ENCODE peak calls at places on chromosome 21, in six cellular contexts. F is pancreas, L is mammary epithelial cell, W is HepG2, P is IMR-90, I is left ventricle myocardium inferior. T is an unnamed sample. For H3K4me1, the result is how much of the 10 kb centered on the place peaks cover.

GRCh38 chr21:37799193-37800121 is 116.8 kb downstream of the KCNJ6 start:
- DNase-seq in L (no peak), W (no peak), I (no peak), F (no peak), P (peak), T (no peak)

GRCh38 chr21:38460171-38460742 is 38.0 kb downstream of the ERG start:
- DNase-seq in I (no peak), P (peak), F (no peak), L (peak), W (no peak), T (peak)

GRCh38 chr21:30189763-30190162 is 23.2 kb upstream of the CLDN17 start:
- DNase-seq in P (no peak), F (no peak), I (no peak), W (no peak), L (no peak), T (no peak)

GRCh38 chr21:31875424-31876097 is 2.7 kb downstream of the HUNK start:
- DNase-seq in W (no peak), P (peak), I (no peak), L (no peak), F (no peak), T (no peak)

GRCh38 chr21:26833460-26833939 is 11.7 kb downstream of the ADAMTS1 start:
- DNase-seq in I (no peak), F (no peak), W (no peak), L (no peak), P (no peak), T (no peak)

GRCh38 chr21:43767980-43768867 is 7.9 kb downstream of the CSTB start:
- DNase-seq in L (peak), I (no peak), F (no peak), W (no peak), P (peak), T (peak)

GRCh38 chr21:28827422-28827821 is 165.3 kb downstream of the LTN1 start:
- DNase-seq in L (no peak), F (no peak), P (peak), W (no peak), I (no peak), T (no peak)

GRCh38 chr21:28516011-28516410 is 476.7 kb downstream of the LTN1 start:
- DNase-seq in I (no peak), L (no peak), W (no peak), P (no peak), F (no peak), T (no peak)

GRCh38 chr21:33286076-33286475 is 19.9 kb downstream of the IL10RB start:
- DNase-seq in L (no peak), F (no peak), W (peak), I (no peak), P (no peak), T (no peak)
- H3K4me1 ChIP-seq in L (under half), F (under half), W (under half), I (under half), P (under half), T (under half)

DNA sequence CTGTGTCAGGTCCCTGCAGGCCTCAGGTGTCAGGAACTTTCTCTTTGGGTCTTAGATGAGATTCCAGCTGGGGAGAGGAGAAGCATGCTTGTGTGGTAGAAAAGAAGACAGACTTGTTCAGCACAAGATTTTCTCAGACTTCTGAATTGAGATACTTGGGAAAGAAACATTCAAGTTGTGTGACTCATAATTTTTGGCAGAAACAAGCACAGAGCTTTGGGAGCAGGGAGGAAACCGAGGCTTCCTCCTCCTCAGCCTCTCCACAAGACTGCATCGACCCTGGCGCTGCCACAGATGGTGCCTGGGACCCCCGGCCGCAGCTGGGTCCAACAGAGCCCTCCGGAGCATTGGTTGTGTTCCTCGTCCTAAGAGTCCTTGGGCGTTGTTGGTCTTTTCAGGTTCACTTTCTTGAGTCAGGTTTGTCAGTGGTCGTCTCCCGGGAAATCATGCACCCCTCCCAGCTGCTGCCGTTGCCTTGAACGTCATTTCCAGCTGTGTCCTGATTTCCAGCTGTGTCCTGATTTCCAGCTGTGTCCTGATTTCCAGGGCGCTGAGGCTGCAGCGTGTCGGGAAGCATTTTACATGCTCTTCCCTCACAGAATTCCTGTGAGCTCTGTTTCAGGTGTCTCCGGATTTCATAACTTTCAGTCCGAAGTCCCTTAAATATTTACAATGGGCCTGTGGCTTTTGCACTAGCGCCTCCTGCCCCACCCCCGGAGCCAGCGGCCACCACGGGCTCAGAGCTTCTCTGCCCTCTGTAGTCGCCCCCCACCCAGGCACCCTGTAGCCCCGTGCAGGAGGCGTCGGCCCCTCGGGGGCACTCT is 66.5 kb downstream of the COL18A1 start:
- DNase-seq in L (peak), F (no peak), I (peak), W (peak), P (peak), T (peak)
- H3K4me3 ChIP-seq in L (no peak), F (no peak), I (peak), W (peak), P (no peak), T (no peak)

GRCh38 chr21:35039595-35040291 is 9.4 kb downstream of the RUNX1 start:
- DNase-seq in I (no peak), L (no peak), W (peak), F (no peak), P (no peak), T (no peak)
- H3K4me1 ChIP-seq in I (under half), L (under half), W (half or more), F (under half), P (under half), T (under half)

DNA sequence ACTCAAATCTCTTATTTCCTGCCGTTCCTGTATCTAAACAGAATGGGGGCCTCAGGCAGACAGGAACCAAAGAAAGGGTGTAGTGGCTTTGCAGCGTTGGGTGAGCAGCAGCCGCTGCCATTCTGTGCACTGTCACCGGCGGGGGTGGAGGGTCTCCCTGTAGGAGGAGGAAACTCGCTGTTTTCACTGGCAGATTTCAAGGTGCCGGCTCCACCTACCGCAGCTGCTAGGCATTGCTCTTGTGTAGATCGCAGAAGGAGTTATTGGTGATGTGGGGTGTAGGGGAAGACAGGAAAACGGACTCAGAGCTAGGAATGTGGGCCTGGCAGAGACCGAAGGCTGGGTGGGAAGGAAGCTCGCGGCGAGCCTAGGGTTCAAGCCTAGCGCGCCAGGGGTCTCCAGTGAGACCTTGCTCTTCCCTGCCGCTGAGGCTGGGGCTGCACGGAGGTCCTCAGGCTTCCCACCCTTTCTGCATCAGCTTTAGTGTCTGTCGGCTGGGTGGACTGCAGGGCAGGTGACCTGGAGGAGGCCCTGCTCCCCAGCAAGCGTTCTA is 20.8 kb downstream of the ATP5PO start:
- DNase-seq in L (peak), I (peak), F (peak), P (peak), W (peak), T (peak)
- H3K4me3 ChIP-seq in L (no peak), I (peak), F (no peak), P (peak), W (peak), T (peak)

DNA sequence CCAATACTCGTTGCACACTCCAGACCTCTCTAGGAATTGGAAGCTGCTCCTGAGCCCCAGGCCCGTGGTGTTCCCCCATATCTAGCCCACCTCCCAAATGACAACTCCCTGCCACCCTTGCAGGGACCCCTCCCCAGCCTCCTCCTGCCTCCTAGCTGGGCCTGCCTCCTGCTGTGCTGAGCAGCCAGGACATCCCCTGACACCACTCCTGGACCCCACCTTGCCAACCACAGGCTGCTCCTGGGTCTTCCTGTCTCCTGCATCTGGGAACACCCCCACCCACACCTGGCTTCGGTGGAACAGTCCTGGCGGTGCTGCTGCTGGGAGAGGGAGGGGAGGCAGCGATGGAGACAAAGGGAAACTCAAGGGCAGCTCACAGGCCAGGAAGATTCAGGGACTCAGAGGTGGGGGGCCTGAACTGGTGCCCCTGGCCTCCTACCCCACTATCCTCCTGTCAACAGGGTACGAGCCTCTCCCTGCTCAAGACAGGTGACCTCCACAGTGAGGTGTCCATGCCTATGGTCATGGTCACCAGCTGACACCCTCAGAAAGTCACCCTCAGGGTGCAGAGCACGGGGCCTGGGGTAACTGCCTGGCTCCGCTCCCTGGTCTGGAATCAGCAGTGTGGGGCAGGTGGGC is 81.2 kb downstream of the RIPK4 start:
- DNase-seq in P (no peak), I (no peak), L (no peak), W (no peak), F (no peak), T (no peak)
- H3K4me1 ChIP-seq in P (under half), I (under half), L (half or more), W (half or more), F (under half), T (under half)

GRCh38 chr21:36185498-36185897 is 28.9 kb downstream of the DOP1B start:
- DNase-seq in L (no peak), P (no peak), W (no peak), F (no peak), I (no peak), T (no peak)

GRCh38 chr21:36190736-36191135 is 34.1 kb downstream of the DOP1B start:
- DNase-seq in F (no peak), P (no peak), L (no peak), W (no peak), I (no peak), T (no peak)

GRCh38 chr21:36186506-36187399 is 30.1 kb downstream of the DOP1B start:
- DNase-seq in F (no peak), W (no peak), I (peak), P (no peak), L (no peak), T (no peak)

GRCh38 chr21:36188081-36188681 is 31.6 kb downstream of the DOP1B start:
- DNase-seq in W (peak), P (no peak), I (peak), L (no peak), F (peak), T (peak)

DNA sequence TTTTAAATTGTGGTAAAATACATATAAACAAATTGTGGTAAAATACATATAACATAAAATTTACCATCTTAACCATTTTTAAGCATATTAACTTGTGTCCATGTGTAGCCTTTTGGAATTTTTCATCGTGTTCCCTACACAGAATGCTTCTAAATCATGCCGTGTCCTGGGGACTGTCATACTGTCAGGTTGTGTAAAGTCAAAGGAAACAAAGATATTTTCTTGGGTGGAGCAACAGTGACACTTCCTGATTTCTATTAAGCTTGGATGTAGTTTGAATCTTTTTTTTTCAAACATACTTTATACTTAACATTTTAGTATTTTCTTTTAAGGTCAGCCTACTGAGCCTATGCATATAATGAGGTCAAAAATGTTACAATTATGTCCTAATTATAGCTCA is 32.3 kb downstream of the DOP1B start:
- DNase-seq in I (no peak), F (no peak), P (no peak), L (no peak), W (no peak), T (no peak)
- H3K4me3 ChIP-seq in I (peak), F (no peak), P (no peak), L (no peak), W (no peak), T (no peak)

DNA sequence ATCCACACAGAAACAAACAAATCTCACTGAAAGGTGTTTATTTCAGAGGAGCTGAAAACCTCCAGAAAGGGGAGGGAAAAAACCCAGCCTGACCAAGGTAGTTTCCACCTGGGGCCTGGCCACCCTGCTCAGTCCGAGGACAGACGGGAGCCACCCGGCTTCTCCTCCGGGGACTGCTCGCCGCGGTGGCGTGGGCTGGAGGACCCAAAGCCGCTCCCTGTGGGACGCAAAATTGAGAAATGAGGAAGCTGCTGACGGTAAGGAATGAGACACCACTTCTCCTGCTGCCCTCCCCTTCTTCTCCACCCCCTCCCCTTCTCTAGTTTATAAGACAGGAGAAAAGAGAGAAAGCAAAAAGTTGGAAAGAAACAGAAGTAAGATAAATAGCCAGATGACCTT is 12.7 kb downstream of the ITGB2 start:
- DNase-seq in I (no peak), W (no peak), L (no peak), F (no peak), P (no peak), T (no peak)
- H3K4me1 ChIP-seq in I (under half), W (half or more), L (under half), F (under half), P (under half), T (under half)

GRCh38 chr21:45076245-45076661 is 1.9 kb downstream of the ADARB1 start:
- DNase-seq in I (no peak), L (peak), F (no peak), W (peak), P (peak), T (no peak)
- H3K4me3 ChIP-seq in I (peak), L (peak), F (no peak), W (no peak), P (peak), T (no peak)

GRCh38 chr21:15057290-15057689 is 7.5 kb downstream of the NRIP1 start:
- DNase-seq in P (no peak), W (no peak), I (no peak), L (no peak), F (no peak), T (no peak)

GRCh38 chr21:15051652-15052554 is 12.9 kb downstream of the NRIP1 start:
- DNase-seq in L (no peak), F (no peak), I (no peak), W (no peak), P (peak), T (no peak)

GRCh38 chr21:15053531-15053930 is 11.3 kb downstream of the NRIP1 start:
- DNase-seq in F (no peak), L (no peak), I (no peak), W (no peak), P (no peak), T (no peak)

GRCh38 chr21:15054089-15054488 is 10.7 kb downstream of the NRIP1 start:
- DNase-seq in F (no peak), I (no peak), W (no peak), L (no peak), P (no peak), T (peak)

GRCh38 chr21:15054606-15055239 is 10.1 kb downstream of the NRIP1 start:
- DNase-seq in W (no peak), L (no peak), P (no peak), I (no peak), F (no peak), T (no peak)
- H3K4me1 ChIP-seq in W (half or more), L (under half), P (under half), I (half or more), F (half or more), T (under half)